ENCODE peak calls at places on chromosome 2, in nine cellular contexts. One of them, this sample, is unnamed. For H3K4me1, the result is how much of the 10 kb centered on the place peaks cover.

GRCh38 chr2:44246436-44246835 is 28.8 kb upstream of the SLC3A1 start:
- DNase-seq in cardiac muscle cell: no peak
- DNase-seq in A549: no peak
- DNase-seq in HAP-1: no peak
- DNase-seq in IMR-90: no peak
- DNase-seq in esophagus squamous epithelium: no peak
- DNase-seq in testis: no peak
- DNase-seq in small intestine: no peak
- DNase-seq in heart left ventricle: no peak
- DNase-seq in this sample: no peak

GRCh38 chr2:148273158-148273691 is 252.3 kb downstream of the MBD5 start:
- DNase-seq in cardiac muscle cell: no peak
- DNase-seq in A549: peak
- DNase-seq in HAP-1: no peak
- DNase-seq in IMR-90: peak
- DNase-seq in esophagus squamous epithelium: no peak
- DNase-seq in testis: no peak
- DNase-seq in small intestine: no peak
- DNase-seq in heart left ventricle: no peak
- DNase-seq in this sample: no peak

GRCh38 chr2:233976690-233977294 is 59.6 kb downstream of the TRPM8 start:
- DNase-seq in cardiac muscle cell: peak
- DNase-seq in A549: peak
- DNase-seq in HAP-1: peak
- DNase-seq in IMR-90: peak
- DNase-seq in esophagus squamous epithelium: no peak
- DNase-seq in testis: no peak
- DNase-seq in small intestine: peak
- DNase-seq in heart left ventricle: no peak
- DNase-seq in this sample: no peak

GRCh38 chr2:71897836-71898235 is 249.8 kb downstream of the CYP26B1 start:
- DNase-seq in cardiac muscle cell: no peak
- DNase-seq in A549: no peak
- DNase-seq in HAP-1: no peak
- DNase-seq in IMR-90: no peak
- DNase-seq in esophagus squamous epithelium: no peak
- DNase-seq in testis: no peak
- DNase-seq in small intestine: no peak
- DNase-seq in heart left ventricle: no peak
- DNase-seq in this sample: no peak

GRCh38 chr2:239222346-239223028 is 178.3 kb downstream of the HDAC4 start:
- DNase-seq in cardiac muscle cell: no peak
- DNase-seq in A549: no peak
- DNase-seq in HAP-1: no peak
- DNase-seq in IMR-90: peak
- DNase-seq in esophagus squamous epithelium: no peak
- DNase-seq in testis: no peak
- DNase-seq in small intestine: no peak
- DNase-seq in heart left ventricle: no peak
- DNase-seq in this sample: no peak

GRCh38 chr2:188726561-188727247 is 247.5 kb upstream of the COL3A1 start:
- DNase-seq in cardiac muscle cell: no peak
- DNase-seq in A549: no peak
- DNase-seq in HAP-1: no peak
- DNase-seq in IMR-90: no peak
- DNase-seq in esophagus squamous epithelium: no peak
- DNase-seq in testis: no peak
- DNase-seq in small intestine: no peak
- DNase-seq in heart left ventricle: no peak
- DNase-seq in this sample: no peak

GRCh38 chr2:222709191-222709891 is 37.9 kb downstream of the MOGAT1 start:
- DNase-seq in cardiac muscle cell: peak
- DNase-seq in A549: peak
- DNase-seq in HAP-1: peak
- DNase-seq in IMR-90: peak
- DNase-seq in esophagus squamous epithelium: no peak
- DNase-seq in testis: peak
- DNase-seq in small intestine: peak
- DNase-seq in heart left ventricle: peak
- DNase-seq in this sample: no peak

GRCh38 chr2:11553661-11554429 is 20.0 kb downstream of the GREB1 start:
- DNase-seq in cardiac muscle cell: no peak
- DNase-seq in A549: no peak
- DNase-seq in HAP-1: no peak
- DNase-seq in IMR-90: peak
- DNase-seq in esophagus squamous epithelium: no peak
- DNase-seq in testis: peak
- DNase-seq in small intestine: no peak
- DNase-seq in heart left ventricle: no peak
- DNase-seq in this sample: no peak

GRCh38 chr2:60530660-60531276 is 22.7 kb downstream of the BCL11A start:
- DNase-seq in cardiac muscle cell: peak
- DNase-seq in A549: no peak
- DNase-seq in HAP-1: peak
- DNase-seq in IMR-90: no peak
- DNase-seq in esophagus squamous epithelium: no peak
- DNase-seq in testis: peak
- DNase-seq in small intestine: peak
- DNase-seq in heart left ventricle: peak
- DNase-seq in this sample: no peak

GRCh38 chr2:236517463-236518077 is 52.1 kb upstream of the ACKR3 start:
- DNase-seq in cardiac muscle cell: no peak
- DNase-seq in A549: no peak
- DNase-seq in HAP-1: no peak
- DNase-seq in IMR-90: no peak
- DNase-seq in esophagus squamous epithelium: no peak
- DNase-seq in testis: no peak
- DNase-seq in small intestine: no peak
- DNase-seq in heart left ventricle: no peak
- DNase-seq in this sample: no peak

GRCh38 chr2:98346259-98347236 is at the start of gene CNGA3:
- DNase-seq in cardiac muscle cell: peak
- DNase-seq in A549: no peak
- DNase-seq in HAP-1: no peak
- DNase-seq in IMR-90: peak
- DNase-seq in esophagus squamous epithelium: no peak
- DNase-seq in testis: peak
- DNase-seq in small intestine: no peak
- DNase-seq in heart left ventricle: peak
- DNase-seq in this sample: peak

GRCh38 chr2:148020036-148020357 is 540 bp downstream of the ORC4 start:
- DNase-seq in cardiac muscle cell: no peak
- DNase-seq in A549: no peak
- DNase-seq in HAP-1: peak
- DNase-seq in IMR-90: peak
- DNase-seq in esophagus squamous epithelium: no peak
- DNase-seq in testis: no peak
- DNase-seq in small intestine: no peak
- DNase-seq in heart left ventricle: no peak
- DNase-seq in this sample: no peak

GRCh38 chr2:238570391-238570790 is 143.7 kb downstream of the ASB1 start:
- DNase-seq in cardiac muscle cell: no peak
- DNase-seq in A549: no peak
- DNase-seq in HAP-1: no peak
- DNase-seq in IMR-90: no peak
- DNase-seq in esophagus squamous epithelium: no peak
- DNase-seq in testis: no peak
- DNase-seq in small intestine: no peak
- DNase-seq in heart left ventricle: no peak
- DNase-seq in this sample: no peak

GRCh38 chr2:180322781-180323180 is 315.7 kb upstream of the CWC22 start:
- DNase-seq in cardiac muscle cell: no peak
- DNase-seq in A549: no peak
- DNase-seq in HAP-1: no peak
- DNase-seq in IMR-90: peak
- DNase-seq in esophagus squamous epithelium: no peak
- DNase-seq in testis: no peak
- DNase-seq in small intestine: no peak
- DNase-seq in heart left ventricle: no peak
- DNase-seq in this sample: no peak

GRCh38 chr2:229141626-229142025 is 129.5 kb downstream of the PID1 start:
- DNase-seq in cardiac muscle cell: no peak
- DNase-seq in A549: no peak
- DNase-seq in HAP-1: no peak
- DNase-seq in IMR-90: peak
- DNase-seq in esophagus squamous epithelium: no peak
- DNase-seq in testis: no peak
- DNase-seq in small intestine: no peak
- DNase-seq in heart left ventricle: no peak
- DNase-seq in this sample: no peak

GRCh38 chr2:348517-348916 is 60.6 kb upstream of the ALKAL2 start:
- DNase-seq in cardiac muscle cell: no peak
- DNase-seq in A549: no peak
- DNase-seq in HAP-1: no peak
- DNase-seq in IMR-90: no peak
- DNase-seq in esophagus squamous epithelium: no peak
- DNase-seq in testis: peak
- DNase-seq in small intestine: no peak
- DNase-seq in heart left ventricle: no peak
- DNase-seq in this sample: no peak

DNA sequence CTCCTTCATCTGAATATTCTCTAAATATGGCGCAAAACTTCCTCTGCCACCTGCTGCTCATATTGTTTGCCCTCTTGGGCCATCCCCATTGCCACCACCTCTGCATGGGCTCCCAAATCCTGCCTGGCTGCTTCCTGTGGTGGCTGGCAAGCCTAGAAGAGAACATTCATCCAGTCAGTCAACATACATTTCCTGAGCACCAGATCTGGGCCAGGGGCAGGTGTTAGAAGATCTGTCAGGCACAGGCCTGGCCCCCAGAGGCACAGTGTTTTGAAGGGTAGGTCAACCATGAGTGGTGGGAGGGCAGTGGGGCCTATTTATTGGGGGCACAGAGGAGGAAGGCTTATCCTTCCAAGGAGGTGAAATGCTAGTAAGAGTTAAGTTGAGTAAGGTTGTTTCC is 73.2 kb downstream of the TMEM247 start:
- DNase-seq in cardiac muscle cell: no peak
- DNase-seq in A549: no peak
- DNase-seq in HAP-1: no peak
- DNase-seq in IMR-90: no peak
- DNase-seq in esophagus squamous epithelium: no peak
- DNase-seq in testis: no peak
- DNase-seq in small intestine: no peak
- DNase-seq in heart left ventricle: no peak
- DNase-seq in this sample: no peak
- H3K4me1 ChIP-seq in cardiac muscle cell: half or more
- H3K4me1 ChIP-seq in A549: under half
- H3K4me1 ChIP-seq in HAP-1: under half
- H3K4me1 ChIP-seq in IMR-90: under half
- H3K4me1 ChIP-seq in esophagus squamous epithelium: under half
- H3K4me1 ChIP-seq in testis: under half
- H3K4me1 ChIP-seq in small intestine: under half
- H3K4me1 ChIP-seq in heart left ventricle: half or more
- H3K4me1 ChIP-seq in this sample: under half

DNA sequence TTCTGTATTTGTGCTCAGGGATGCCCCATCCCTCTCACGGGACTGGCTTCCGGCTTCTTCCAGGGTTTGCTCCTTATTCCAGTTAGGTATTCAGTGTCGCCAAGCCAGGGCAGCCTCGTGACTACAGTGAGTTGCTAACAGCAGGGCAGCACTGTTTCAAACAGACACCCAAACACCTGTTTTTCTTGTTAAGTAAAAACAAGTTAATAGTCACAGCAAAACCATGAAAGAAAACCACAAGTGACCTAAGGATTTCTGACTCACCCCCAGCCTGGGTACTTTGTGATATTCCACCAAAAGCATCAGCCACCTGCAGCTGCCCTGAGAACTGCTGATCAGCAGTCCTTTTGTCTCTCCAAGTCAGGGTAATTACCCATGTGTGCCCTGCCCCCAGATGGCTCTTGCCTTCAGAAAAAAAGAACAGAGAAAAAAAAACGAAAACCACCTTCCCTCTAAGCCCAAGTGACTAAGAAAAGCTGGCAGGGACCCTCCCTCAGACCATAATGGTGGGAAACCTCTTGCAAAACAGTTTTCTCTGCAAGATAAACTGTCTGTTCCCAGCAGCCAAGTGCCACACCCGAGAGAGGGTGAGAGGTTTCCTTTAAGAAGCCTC is 178.2 kb downstream of the ANAPC1 start:
- DNase-seq in cardiac muscle cell: no peak
- DNase-seq in A549: peak
- DNase-seq in HAP-1: no peak
- DNase-seq in IMR-90: peak
- DNase-seq in esophagus squamous epithelium: no peak
- DNase-seq in testis: no peak
- DNase-seq in small intestine: no peak
- DNase-seq in heart left ventricle: no peak
- DNase-seq in this sample: no peak
- H3K4me1 ChIP-seq in cardiac muscle cell: under half
- H3K4me1 ChIP-seq in A549: under half
- H3K4me1 ChIP-seq in HAP-1: under half
- H3K4me1 ChIP-seq in IMR-90: under half
- H3K4me1 ChIP-seq in esophagus squamous epithelium: under half
- H3K4me1 ChIP-seq in testis: under half
- H3K4me1 ChIP-seq in small intestine: under half
- H3K4me1 ChIP-seq in heart left ventricle: under half
- H3K4me1 ChIP-seq in this sample: under half

GRCh38 chr2:128469203-128469602 is 150.5 kb upstream of the HS6ST1 start:
- DNase-seq in cardiac muscle cell: no peak
- DNase-seq in A549: peak
- DNase-seq in HAP-1: no peak
- DNase-seq in IMR-90: no peak
- DNase-seq in esophagus squamous epithelium: no peak
- DNase-seq in testis: peak
- DNase-seq in small intestine: no peak
- DNase-seq in heart left ventricle: no peak
- DNase-seq in this sample: no peak
- H3K4me1 ChIP-seq in cardiac muscle cell: under half
- H3K4me1 ChIP-seq in A549: under half
- H3K4me1 ChIP-seq in HAP-1: under half
- H3K4me1 ChIP-seq in IMR-90: under half
- H3K4me1 ChIP-seq in esophagus squamous epithelium: under half
- H3K4me1 ChIP-seq in testis: under half
- H3K4me1 ChIP-seq in small intestine: under half
- H3K4me1 ChIP-seq in heart left ventricle: under half
- H3K4me1 ChIP-seq in this sample: under half

DNA sequence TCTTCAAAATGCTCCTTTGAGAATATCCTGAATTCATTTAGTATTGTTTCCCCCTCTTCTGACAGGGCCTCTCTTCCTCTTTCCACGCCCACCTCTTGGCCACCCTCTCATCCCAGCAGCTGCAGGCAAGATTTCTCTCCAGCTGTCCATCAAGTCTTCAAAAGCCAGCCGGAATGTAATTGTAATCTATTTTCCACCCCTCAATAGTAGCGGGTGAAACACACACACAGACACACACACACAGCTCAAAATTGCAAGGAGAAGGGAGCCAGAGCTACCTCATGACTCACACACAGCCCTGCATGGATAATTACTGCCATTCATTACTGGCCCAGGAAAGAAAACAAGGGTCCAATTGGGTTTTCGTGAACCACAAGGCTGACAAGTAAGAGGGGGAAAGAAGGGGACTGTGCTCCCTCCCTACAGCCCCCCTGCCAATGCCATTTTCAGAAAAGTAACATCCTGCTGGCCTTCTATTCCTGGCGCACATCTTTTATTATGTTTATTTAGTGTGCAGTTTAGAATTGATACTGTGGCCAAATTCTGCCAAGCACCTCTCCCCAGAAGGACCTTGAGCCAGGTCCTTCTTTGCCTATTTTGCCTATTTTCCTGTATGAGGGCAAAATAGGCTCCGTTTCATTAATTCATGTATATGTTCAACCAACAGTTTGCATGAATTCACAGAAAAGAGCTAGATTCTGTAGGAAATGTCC is 135.8 kb downstream of the MYO3B start:
- DNase-seq in cardiac muscle cell: peak
- DNase-seq in A549: no peak
- DNase-seq in HAP-1: no peak
- DNase-seq in IMR-90: no peak
- DNase-seq in esophagus squamous epithelium: no peak
- DNase-seq in testis: no peak
- DNase-seq in small intestine: no peak
- DNase-seq in heart left ventricle: no peak
- DNase-seq in this sample: no peak
- H3K4me1 ChIP-seq in cardiac muscle cell: under half
- H3K4me1 ChIP-seq in A549: under half
- H3K4me1 ChIP-seq in HAP-1: under half
- H3K4me1 ChIP-seq in IMR-90: under half
- H3K4me1 ChIP-seq in esophagus squamous epithelium: under half
- H3K4me1 ChIP-seq in testis: under half
- H3K4me1 ChIP-seq in small intestine: under half
- H3K4me1 ChIP-seq in heart left ventricle: under half
- H3K4me1 ChIP-seq in this sample: under half